ENCODE peak calls at places on chromosomes 4 and X, in six cellular contexts. B is K562, P is H1, X is HepG2, L is HCT116, V is GM12878. N is an unnamed sample. For H3K4me1 and H3K36me3, the result is how much of the 10 kb centered on the place peaks cover.

GRCh38 chr4:157045507-157046127 is 30.3 kb upstream of the GLRB start:
- DNase-seq in B (peak), P (no peak), X (peak), L (peak), V (no peak), N (no peak)

GRCh38 chrX:49053223-49054072 is 5.4 kb upstream of the CCDC120 start:
- DNase-seq in B (peak), P (no peak), X (peak), L (no peak), V (no peak), N (peak)

GRCh38 chrX:105220636-105221035 is at the start of gene TEX13A:
- DNase-seq in B (no peak), P (no peak), X (no peak), L (no peak), V (no peak), N (no peak)

GRCh38 chr4:184514121-184514988 is 40.0 kb upstream of the IRF2 start:
- DNase-seq in B (peak), P (no peak), X (no peak), L (no peak), V (peak), N (no peak)

GRCh38 chr4:83331959-83332358 is 2.7 kb downstream of the HPSE start:
- DNase-seq in B (no peak), P (no peak), X (no peak), L (no peak), V (no peak), N (no peak)

GRCh38 chr4:47837582-47838294 is at the start of gene CORIN:
- DNase-seq in B (no peak), P (no peak), X (no peak), L (no peak), V (no peak), N (no peak)

GRCh38 chr4:99234331-99235010 is 15.4 kb upstream of the ADH6 start:
- DNase-seq in B (no peak), P (no peak), X (no peak), L (no peak), V (no peak), N (no peak)

GRCh38 chr4:105992641-105993305 is 97.5 kb downstream of the NPNT start:
- DNase-seq in B (no peak), P (no peak), X (no peak), L (no peak), V (no peak), N (no peak)

GRCh38 chr4:131419147-131419546 is 1729.9 kb upstream of the PCDH10 start:
- DNase-seq in B (no peak), P (no peak), X (no peak), L (no peak), V (no peak), N (no peak)

GRCh38 chr4:84231539-84232055 is 267.5 kb downstream of the NKX6-1 start:
- DNase-seq in B (no peak), P (no peak), X (no peak), L (no peak), V (no peak), N (no peak)

GRCh38 chrX:18701621-18702361 is 5.7 kb upstream of the PPEF1 start:
- DNase-seq in B (no peak), P (no peak), X (peak), L (no peak), V (no peak), N (no peak)

GRCh38 chr4:75179510-75179909 is 246.6 kb downstream of the PARM1 start:
- DNase-seq in B (no peak), P (no peak), X (no peak), L (no peak), V (no peak), N (no peak)

GRCh38 chr4:89099034-89099433 is 12.3 kb upstream of the TIGD2 start:
- DNase-seq in B (no peak), P (no peak), X (no peak), L (no peak), V (no peak), N (no peak)

GRCh38 chr4:183337833-183338232 is 15.6 kb upstream of the CLDN24 start:
- DNase-seq in B (no peak), P (no peak), X (no peak), L (no peak), V (no peak), N (no peak)

GRCh38 chrX:133444952-133445831 is 29.9 kb upstream of the GPC4 start:
- DNase-seq in B (no peak), P (no peak), X (no peak), L (peak), V (no peak), N (no peak)

GRCh38 chr4:52107336-52107735 is 56.2 kb downstream of the SPATA18 start:
- DNase-seq in B (no peak), P (no peak), X (no peak), L (no peak), V (no peak), N (no peak)

GRCh38 chrX:10633722-10634121 is 13.3 kb upstream of the MID1 start:
- DNase-seq in B (peak), P (no peak), X (no peak), L (peak), V (no peak), N (peak)

GRCh38 chr4:176767183-176767582 is 25.5 kb downstream of the VEGFC start:
- DNase-seq in B (no peak), P (no peak), X (no peak), L (no peak), V (no peak), N (no peak)

GRCh38 chr4:70518716-70519115 is 347 bp downstream of the AMTN start:
- DNase-seq in B (no peak), P (no peak), X (no peak), L (no peak), V (no peak), N (no peak)

GRCh38 chrX:67503453-67503852 is 40.4 kb upstream of the AR start:
- DNase-seq in B (no peak), P (no peak), X (no peak), L (no peak), V (no peak), N (no peak)

GRCh38 chr4:84166486-84166885 is 332.6 kb downstream of the NKX6-1 start:
- DNase-seq in B (no peak), P (no peak), X (no peak), L (no peak), V (no peak), N (no peak)

GRCh38 chr4:164012396-164013027 is 518.0 kb downstream of the TMA16 start:
- DNase-seq in B (no peak), P (peak), X (peak), L (peak), V (no peak), N (peak)

GRCh38 chrX:9745417-9746115 is 20.1 kb downstream of the GPR143 start:
- DNase-seq in B (no peak), P (no peak), X (no peak), L (no peak), V (no peak), N (no peak)

GRCh38 chrX:41688154-41688553 is 619 bp upstream of the GPR34 start:
- DNase-seq in B (no peak), P (no peak), X (no peak), L (no peak), V (no peak), N (no peak)

GRCh38 chr4:83358410-83358809 is 23.8 kb upstream of the HPSE start:
- DNase-seq in B (no peak), P (no peak), X (peak), L (no peak), V (no peak), N (no peak)

GRCh38 chr4:153488006-153488718 is 22.0 kb downstream of the TMEM131L start:
- DNase-seq in B (no peak), P (no peak), X (no peak), L (no peak), V (peak), N (no peak)

GRCh38 chr4:78644744-78645330 is 93.3 kb downstream of the ANXA3 start:
- DNase-seq in B (peak), P (no peak), X (peak), L (peak), V (no peak), N (no peak)

GRCh38 chrX:103918050-103918449 is 44.4 kb upstream of the TMSB15B start:
- DNase-seq in B (peak), P (no peak), X (no peak), L (peak), V (no peak), N (peak)

GRCh38 chr4:96164814-96165351 is 325.0 kb downstream of the PDHA2 start:
- DNase-seq in B (no peak), P (no peak), X (no peak), L (no peak), V (no peak), N (no peak)

GRCh38 chrX:78655642-78656041 is 3.5 kb downstream of the RTL3 start:
- DNase-seq in B (no peak), P (no peak), X (no peak), L (no peak), V (no peak), N (no peak)

GRCh38 chrX:138917781-138918180 is 206.3 kb upstream of the FGF13 start:
- DNase-seq in B (no peak), P (no peak), X (no peak), L (no peak), V (no peak), N (no peak)

GRCh38 chr4:173410106-173410505 is 11.2 kb upstream of the SCRG1 start:
- DNase-seq in B (no peak), P (no peak), X (no peak), L (no peak), V (no peak), N (no peak)

GRCh38 chr4:139295317-139296299 is 5.7 kb upstream of the NAA15 start:
- DNase-seq in B (peak), P (peak), X (peak), L (peak), V (peak), N (peak)

GRCh38 chr4:66340286-66340893 is 670.1 kb upstream of the EPHA5 start:
- DNase-seq in B (no peak), P (no peak), X (no peak), L (no peak), V (no peak), N (no peak)

GRCh38 chr4:88674565-88674964 is 23.1 kb downstream of the NAP1L5 start:
- DNase-seq in B (no peak), P (no peak), X (no peak), L (no peak), V (no peak), N (no peak)

GRCh38 chrX:101241531-101241930 is 21.9 kb downstream of the DRP2 start:
- DNase-seq in B (no peak), P (no peak), X (no peak), L (no peak), V (no peak), N (no peak)

GRCh38 chr4:2318885-2319284 is 57.0 kb upstream of the MXD4 start:
- DNase-seq in B (no peak), P (no peak), X (no peak), L (no peak), V (no peak), N (no peak)
- TF ChIP-seq ZNF274 in B (no peak), P (no peak), X (no peak), L (no peak), V (no peak), N (no peak)

GRCh38 chr4:30847157-30847556 is 127.0 kb downstream of the PCDH7 start:
- DNase-seq in B (no peak), P (peak), X (no peak), L (no peak), V (no peak), N (peak)

GRCh38 chr4:30842689-30843088 is 122.5 kb downstream of the PCDH7 start:
- DNase-seq in B (no peak), P (no peak), X (no peak), L (no peak), V (no peak), N (no peak)

GRCh38 chr4:30842142-30842541 is 122.0 kb downstream of the PCDH7 start:
- DNase-seq in B (no peak), P (no peak), X (no peak), L (no peak), V (no peak), N (no peak)

GRCh38 chr4:30844861-30845582 is 124.9 kb downstream of the PCDH7 start:
- DNase-seq in B (no peak), P (no peak), X (no peak), L (no peak), V (no peak), N (no peak)

GRCh38 chr4:30847958-30848357 is 127.8 kb downstream of the PCDH7 start:
- DNase-seq in B (no peak), P (no peak), X (no peak), L (no peak), V (no peak), N (no peak)
- H3K4me1 ChIP-seq in B (under half), P (under half), X (under half), L (half or more), V (under half), N (under half)

DNA sequence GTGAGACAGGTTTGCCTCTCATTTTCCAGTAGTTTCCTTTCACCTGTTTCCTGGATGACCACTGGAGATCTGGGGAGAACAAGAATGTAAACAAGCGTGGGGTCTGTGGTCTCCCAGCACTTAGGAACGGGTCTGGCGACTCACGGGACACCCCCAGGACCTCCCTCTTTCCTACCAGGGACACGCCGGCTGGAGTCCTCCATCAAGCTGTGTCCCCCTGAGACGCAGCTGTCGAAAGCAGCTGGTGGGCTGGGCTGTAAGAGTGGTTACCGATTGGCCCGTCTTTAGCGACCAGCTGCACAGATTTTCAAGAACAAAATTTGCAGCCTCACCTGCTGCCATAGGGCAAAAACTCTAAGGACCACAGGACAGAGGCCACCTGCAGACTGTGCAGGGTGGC is 11.9 kb downstream of the LRPAP1 start:
- DNase-seq in B (no peak), P (no peak), X (no peak), L (no peak), V (no peak), N (no peak)
- H3K36me3 ChIP-seq in B (half or more), P (under half), X (under half), L (under half), V (under half), N (half or more)

GRCh38 chr4:27974339-27974738 is 1113.7 kb downstream of the STIM2 start:
- DNase-seq in B (no peak), P (no peak), X (no peak), L (no peak), V (no peak), N (no peak)

DNA sequence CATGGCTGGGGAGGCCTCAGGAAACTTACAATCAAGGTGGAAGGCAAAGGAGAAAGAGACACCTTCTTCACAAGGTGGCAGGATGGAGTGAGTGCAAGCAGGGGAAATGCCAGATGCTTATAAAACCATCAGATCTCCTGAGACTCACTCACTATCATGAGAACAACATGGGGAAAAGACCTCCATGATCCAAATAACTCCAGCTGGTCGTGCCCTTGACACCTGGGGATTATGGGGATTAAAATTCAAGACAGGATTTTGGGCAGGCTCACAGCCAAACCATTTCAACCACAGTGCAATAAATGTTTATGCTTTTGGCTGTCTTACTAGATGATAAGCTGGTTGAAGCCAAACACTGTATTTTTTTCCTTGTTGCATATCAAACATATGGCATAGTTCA is 1112.4 kb downstream of the STIM2 start:
- DNase-seq in B (no peak), P (no peak), X (no peak), L (no peak), V (no peak), N (no peak)
- TF ChIP-seq ZNF274 in B (no peak), P (no peak), X (no peak), L (no peak), V (no peak), N (no peak)

DNA sequence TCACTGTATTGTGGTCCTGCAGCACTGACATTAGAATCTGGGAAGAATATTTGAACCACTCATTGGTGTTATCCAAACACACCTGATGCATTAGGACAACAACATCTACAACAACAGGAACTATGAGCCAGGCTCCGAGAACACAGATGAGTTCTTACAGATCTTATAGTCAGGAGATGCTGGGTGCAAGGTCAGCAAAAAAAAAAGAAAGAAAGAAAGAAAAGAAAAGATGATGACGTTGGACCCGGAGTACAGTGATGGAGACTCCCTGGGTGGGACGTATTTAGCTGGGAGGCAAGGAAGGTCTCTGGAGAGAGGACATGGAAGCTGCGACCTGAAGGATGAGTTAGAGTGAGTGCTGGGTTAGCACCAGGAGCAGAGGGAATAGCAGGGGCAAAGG is 17.8 kb upstream of the MAN2B2 start:
- DNase-seq in B (no peak), P (no peak), X (no peak), L (no peak), V (no peak), N (no peak)
- H3K4me1 ChIP-seq in B (under half), P (under half), X (under half), L (under half), V (under half), N (under half)

DNA sequence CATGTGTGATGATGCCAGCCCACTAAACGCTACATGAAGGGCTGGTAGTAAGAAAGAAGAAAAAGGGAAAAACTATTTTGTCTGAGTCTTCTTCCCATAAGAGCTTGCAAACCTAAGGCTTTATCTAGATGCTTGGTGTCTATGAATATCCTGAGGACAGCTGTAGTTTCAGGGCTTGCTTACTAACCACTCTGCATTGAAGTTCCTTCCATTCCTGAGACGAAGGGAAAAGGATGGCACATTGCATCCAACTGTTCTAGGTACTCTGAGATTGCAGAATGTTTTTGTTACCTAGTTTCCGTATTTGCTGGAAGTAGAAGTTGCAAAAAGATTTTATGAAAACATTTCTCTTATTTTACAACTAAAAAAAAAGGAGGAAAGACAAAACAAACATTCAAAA is 544.6 kb downstream of the IL15 start:
- DNase-seq in B (no peak), P (no peak), X (no peak), L (no peak), V (no peak), N (no peak)
- H3K36me3 ChIP-seq in B (under half), P (under half), X (under half), L (under half), V (under half), N (under half)

DNA sequence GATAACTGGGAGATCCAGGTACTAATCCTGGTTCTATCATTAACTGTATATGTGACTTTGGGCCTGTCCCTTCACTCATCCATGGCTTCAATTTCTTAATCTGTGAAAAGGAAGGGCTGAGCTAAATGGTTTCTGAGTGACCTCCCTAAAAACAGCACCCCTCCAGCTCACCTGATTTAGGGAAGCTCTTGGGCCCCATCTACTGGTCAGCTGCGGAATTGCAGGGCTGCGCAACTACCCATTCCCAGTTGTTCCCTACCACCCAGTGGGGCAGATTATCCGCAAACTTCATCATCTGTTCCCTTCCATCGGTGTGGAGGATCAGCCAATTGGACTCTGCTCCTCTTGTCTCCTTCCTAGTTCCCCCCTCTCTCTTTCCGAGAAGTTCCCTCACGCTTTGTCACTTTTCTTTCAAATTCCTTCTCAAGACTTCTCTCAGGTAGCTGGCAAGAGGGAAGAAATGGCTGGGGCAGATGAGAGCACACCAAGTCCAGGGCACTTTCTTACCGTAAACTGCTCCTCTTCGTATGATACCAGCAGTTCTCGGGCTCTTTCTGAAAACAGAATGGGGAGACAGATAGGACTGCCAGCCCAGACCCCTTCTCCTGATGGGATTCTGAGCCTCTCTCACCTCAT is 5.8 kb downstream of the LAS1L start:
- DNase-seq in B (peak), P (peak), X (no peak), L (no peak), V (no peak), N (peak)
- TF ChIP-seq ZNF274 in B (no peak), P (no peak), X (no peak), L (no peak), V (no peak), N (no peak)

DNA sequence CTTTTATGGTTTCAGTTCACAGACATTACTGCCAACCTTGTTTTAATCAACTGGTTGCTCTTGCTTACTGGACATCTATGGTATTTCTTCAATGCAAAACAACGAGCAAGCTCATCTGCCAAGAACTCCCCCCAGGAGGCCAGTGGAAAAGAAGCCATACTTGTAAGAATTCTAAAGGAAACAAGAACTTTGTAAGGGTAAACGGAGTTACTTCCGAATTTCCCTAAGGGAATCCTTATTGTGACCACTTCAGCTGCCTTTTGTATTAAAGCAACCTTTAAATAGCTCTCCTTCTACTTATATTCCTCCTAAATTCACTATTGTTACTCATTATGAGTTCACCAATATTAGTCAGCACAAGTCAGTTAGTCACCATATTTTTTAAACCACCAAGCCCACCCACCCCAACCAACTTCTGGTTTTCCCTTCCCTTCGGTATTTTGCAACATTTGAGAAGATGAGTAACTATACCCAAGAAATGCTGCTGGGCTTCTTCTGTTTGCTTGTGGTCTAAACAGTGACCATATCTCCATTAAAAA is 602.8 kb upstream of the DIPK2B start:
- DNase-seq in B (no peak), P (no peak), X (no peak), L (peak), V (no peak), N (no peak)
- H3K4me1 ChIP-seq in B (under half), P (under half), X (under half), L (half or more), V (under half), N (under half)

GRCh38 chr4:19838858-19839257 is 412.8 kb upstream of the SLIT2 start:
- DNase-seq in B (no peak), P (no peak), X (no peak), L (no peak), V (no peak), N (no peak)
- H3K36me3 ChIP-seq in B (under half), P (under half), X (under half), L (under half), V (under half), N (under half)